ENCODE peak calls at places on chromosomes 7 and 10, in seven cellular contexts. J is foreskin keratinocyte; U is naive thymus-derived CD8-positive, alpha-beta T cell; O is heart right ventricle; Z is astrocyte of the spinal cord; P is T-helper 2 cell; A is AG09309. R is an unnamed sample.

GRCh38 chr7:26265499-26266075 is 26.1 kb upstream of the SNX10 start:
- DNase-seq in J (no peak), U (no peak), O (no peak), Z (no peak), P (no peak), A (no peak), R (no peak)

GRCh38 chr7:116859323-116859722 is 3.1 kb upstream of the CAPZA2 start:
- DNase-seq in J (peak), U (no peak), O (no peak), Z (peak), P (no peak), A (peak), R (no peak)

GRCh38 chr10:51327432-51327831 is 253.1 kb downstream of the PRKG1 start:
- DNase-seq in J (no peak), U (no peak), O (no peak), Z (no peak), P (no peak), A (no peak), R (no peak)

GRCh38 chr7:95471076-95471475 is 14.7 kb upstream of the ASB4 start:
- DNase-seq in J (no peak), U (no peak), O (no peak), Z (no peak), P (no peak), A (no peak), R (no peak)

GRCh38 chr7:48105045-48105444 is 16.0 kb downstream of the UPP1 start:
- DNase-seq in J (no peak), U (no peak), O (no peak), Z (no peak), P (no peak), A (no peak), R (no peak)

GRCh38 chr10:65291276-65291675 is 1634.6 kb upstream of the LRRTM3 start:
- DNase-seq in J (no peak), U (no peak), O (no peak), Z (no peak), P (no peak), A (no peak), R (no peak)

GRCh38 chr7:102236592-102237287 is 49.9 kb upstream of the SH2B2 start:
- DNase-seq in J (no peak), U (peak), O (peak), Z (peak), P (no peak), A (no peak), R (no peak)

GRCh38 chr7:26279405-26279804 is 12.3 kb upstream of the SNX10 start:
- DNase-seq in J (no peak), U (no peak), O (no peak), Z (no peak), P (no peak), A (no peak), R (no peak)

GRCh38 chr7:16739863-16740622 is 13.5 kb upstream of the TSPAN13 start:
- DNase-seq in J (peak), U (no peak), O (peak), Z (peak), P (no peak), A (peak), R (no peak)

GRCh38 chr10:3486346-3487065 is 298.5 kb downstream of the KLF6 start:
- DNase-seq in J (peak), U (no peak), O (no peak), Z (peak), P (no peak), A (no peak), R (no peak)

GRCh38 chr10:68175954-68176353 is 56.0 kb downstream of the ATOH7 start:
- DNase-seq in J (no peak), U (no peak), O (no peak), Z (no peak), P (no peak), A (no peak), R (no peak)

GRCh38 chr10:78362406-78363022 is 328.9 kb downstream of the RPS24 start:
- DNase-seq in J (no peak), U (peak), O (no peak), Z (no peak), P (no peak), A (no peak), R (peak)

GRCh38 chr10:49605177-49605938 is 4.8 kb upstream of the SLC18A3 start:
- DNase-seq in J (no peak), U (no peak), O (no peak), Z (no peak), P (no peak), A (no peak), R (no peak)

GRCh38 chr7:103765891-103766290 is 223.6 kb downstream of the RELN start:
- DNase-seq in J (no peak), U (no peak), O (no peak), Z (no peak), P (no peak), A (no peak), R (no peak)

GRCh38 chr7:155228459-155228845 is 69.2 kb upstream of the INSIG1 start:
- DNase-seq in J (no peak), U (no peak), O (no peak), Z (no peak), P (no peak), A (no peak), R (no peak)

GRCh38 chr7:158582089-158582456 is 5.5 kb downstream of the PTPRN2 start:
- DNase-seq in J (no peak), U (no peak), O (no peak), Z (no peak), P (no peak), A (no peak), R (no peak)

GRCh38 chr10:76615049-76615448 is 1022.6 kb downstream of the KCNMA1 start:
- DNase-seq in J (no peak), U (no peak), O (no peak), Z (no peak), P (no peak), A (no peak), R (no peak)

GRCh38 chr7:40680657-40681056 is 545.9 kb downstream of the SUGCT start:
- DNase-seq in J (no peak), U (no peak), O (no peak), Z (peak), P (no peak), A (no peak), R (no peak)

GRCh38 chr10:121947931-121948330 is 20.1 kb upstream of the ATE1 start:
- DNase-seq in J (no peak), U (no peak), O (no peak), Z (peak), P (no peak), A (no peak), R (no peak)

GRCh38 chr7:74277636-74278035 is 11.6 kb upstream of the CLIP2 start:
- DNase-seq in J (no peak), U (no peak), O (no peak), Z (no peak), P (no peak), A (no peak), R (no peak)

GRCh38 chr7:78558571-78558970 is 760.0 kb downstream of the PHTF2 start:
- DNase-seq in J (no peak), U (no peak), O (no peak), Z (no peak), P (no peak), A (no peak), R (no peak)

GRCh38 chr7:12635830-12636229 is 51.6 kb upstream of the ARL4A start:
- DNase-seq in J (peak), U (peak), O (no peak), Z (no peak), P (no peak), A (no peak), R (peak)

GRCh38 chr7:78959471-78959870 is 494.0 kb downstream of the MAGI2 start:
- DNase-seq in J (no peak), U (no peak), O (no peak), Z (no peak), P (no peak), A (peak), R (no peak)

GRCh38 chr10:129233351-129234148 is 233.5 kb upstream of the MGMT start:
- DNase-seq in J (no peak), U (no peak), O (no peak), Z (no peak), P (no peak), A (no peak), R (no peak)

GRCh38 chr10:59991661-59992060 is 85.3 kb upstream of the CCDC6 start:
- DNase-seq in J (peak), U (no peak), O (no peak), Z (peak), P (no peak), A (no peak), R (no peak)

GRCh38 chr10:78684954-78685353 is 383.8 kb upstream of the ZMIZ1 start:
- DNase-seq in J (no peak), U (no peak), O (no peak), Z (no peak), P (no peak), A (no peak), R (no peak)